ENCODE peak calls at places on chromosomes 12 and 14, in eight cellular contexts. A is ovary, I is T-helper 1 cell, T is Ammon's horn, Q is body of pancreas, Z is KBM-7, F is hypothalamus, P is NCI-H2171. H is an unnamed sample.

GRCh38 chr12:131415781-131416180 is 295.1 kb upstream of the SFSWAP start:
- DNase-seq in A (no peak), P (peak), F (no peak), I (no peak), Z (peak), Q (no peak), T (no peak), H (no peak)

GRCh38 chr12:25797335-25797863 is 161.1 kb upstream of the RASSF8 start:
- DNase-seq in F (no peak), I (no peak), Z (no peak), T (no peak), A (no peak), Q (no peak), P (no peak), H (no peak)

GRCh38 chr14:23103581-23103980 is 1.2 kb downstream of the CIROP start:
- DNase-seq in T (no peak), I (no peak), A (no peak), P (no peak), Q (no peak), F (no peak), Z (no peak), H (no peak)

GRCh38 chr12:131388164-131388795 is 322.6 kb upstream of the SFSWAP start:
- DNase-seq in Q (no peak), A (no peak), T (peak), I (no peak), P (peak), F (no peak), Z (no peak), H (no peak)

GRCh38 chr12:51896236-51896635 is 8.3 kb downstream of the ANKRD33 start:
- DNase-seq in P (no peak), Z (no peak), A (no peak), I (no peak), T (no peak), Q (no peak), F (no peak), H (no peak)

GRCh38 chr14:75295061-75295461 is 16.4 kb downstream of the FOS start:
- DNase-seq in P (no peak), T (no peak), A (peak), I (no peak), Z (no peak), F (no peak), Q (peak), H (no peak)

GRCh38 chr12:94020335-94020734 is 128.0 kb upstream of the PLXNC1 start:
- DNase-seq in F (no peak), P (peak), T (no peak), I (no peak), A (no peak), Z (no peak), Q (no peak), H (no peak)

GRCh38 chr12:55687746-55688145 is 20.0 kb downstream of the ITGA7 start:
- DNase-seq in Q (no peak), I (no peak), Z (no peak), F (no peak), A (no peak), T (no peak), P (no peak), H (no peak)

GRCh38 chr12:6567112-6567680 is 895 bp downstream of the NOP2 start:
- DNase-seq in A (no peak), I (no peak), P (no peak), Q (no peak), Z (peak), F (no peak), T (no peak), H (no peak)

GRCh38 chr14:61749264-61749663 is 13.0 kb upstream of the SNAPC1 start:
- DNase-seq in A (no peak), T (peak), Z (peak), Q (no peak), P (no peak), I (no peak), F (no peak), H (no peak)

GRCh38 chr14:61699092-61699491 is 3.8 kb downstream of the HIF1A start:
- DNase-seq in F (no peak), P (no peak), T (no peak), I (no peak), Q (no peak), A (no peak), Z (no peak), H (no peak)

GRCh38 chr12:94689002-94689645 is 38.8 kb upstream of the TMCC3 start:
- DNase-seq in Q (no peak), I (no peak), T (peak), P (no peak), Z (no peak), A (no peak), F (no peak), H (no peak)

GRCh38 chr12:70885952-70886351 is 34.6 kb downstream of the PTPRR start:
- DNase-seq in Q (no peak), A (no peak), T (peak), F (no peak), I (no peak), P (no peak), Z (no peak), H (no peak)

GRCh38 chr12:125470838-125471775 is 405.9 kb downstream of the AACS start:
- DNase-seq in F (no peak), I (no peak), T (no peak), Q (no peak), Z (no peak), A (no peak), P (no peak), H (no peak)

GRCh38 chr14:72800848-72801370 is 93.0 kb downstream of the DPF3 start:
- DNase-seq in Q (no peak), F (no peak), Z (no peak), I (no peak), P (no peak), T (no peak), A (no peak), H (no peak)

GRCh38 chr14:106789318-106789717 is 1262.9 kb downstream of the TMEM121 start:
- DNase-seq in F (no peak), A (no peak), T (no peak), I (no peak), Q (no peak), Z (peak), P (no peak), H (no peak)

GRCh38 chr12:32533971-32534590 is 134.7 kb downstream of the FGD4 start:
- DNase-seq in Q (peak), I (no peak), P (no peak), T (peak), A (no peak), F (no peak), Z (no peak), H (no peak)

GRCh38 chr12:1880153-1880845 is 38.2 kb downstream of the CACNA2D4 start:
- DNase-seq in Q (no peak), T (no peak), Z (no peak), I (no peak), A (no peak), P (no peak), F (no peak), H (no peak)

GRCh38 chr14:100102156-100102785 is 37.0 kb downstream of the EVL start:
- DNase-seq in Q (no peak), I (no peak), A (no peak), T (no peak), F (no peak), P (no peak), Z (no peak), H (peak)

GRCh38 chr14:39739796-39740195 is 307.6 kb upstream of the FBXO33 start:
- DNase-seq in I (no peak), A (no peak), P (no peak), T (peak), Q (no peak), F (no peak), Z (no peak), H (no peak)

GRCh38 chr12:121647-122046 is 55.1 kb downstream of the IQSEC3 start:
- DNase-seq in I (no peak), Z (no peak), P (no peak), T (no peak), A (no peak), F (no peak), Q (no peak), H (no peak)

GRCh38 chr12:5272061-5272820 is 159.7 kb upstream of the NTF3 start:
- DNase-seq in A (no peak), T (no peak), Q (no peak), P (no peak), F (no peak), I (no peak), Z (no peak), H (no peak)

GRCh38 chr12:25195056-25195971 is at the start of the genes DNAI7 and ETFRF1:
- DNase-seq in F (peak), A (peak), Z (peak), I (peak), Q (peak), T (peak), P (peak), H (peak)

GRCh38 chr12:4052691-4053090 is 179.5 kb upstream of the PARP11 start:
- DNase-seq in A (no peak), F (no peak), Q (no peak), I (no peak), Z (no peak), T (no peak), P (no peak), H (no peak)

GRCh38 chr12:81208193-81208946 is 130.5 kb downstream of the ACSS3 start:
- DNase-seq in T (no peak), Q (no peak), A (no peak), I (no peak), F (no peak), P (no peak), Z (no peak), H (no peak)

GRCh38 chr12:53235164-53235563 is 3.2 kb upstream of the RARG start:
- DNase-seq in P (no peak), T (no peak), F (no peak), Q (no peak), A (no peak), Z (no peak), I (no peak), H (no peak)

GRCh38 chr12:75087656-75088055 is 122.0 kb downstream of the KCNC2 start:
- DNase-seq in Q (no peak), I (no peak), F (no peak), A (no peak), T (no peak), P (no peak), Z (no peak), H (no peak)

GRCh38 chr12:106025129-106025528 is 113.6 kb downstream of the NUAK1 start:
- DNase-seq in F (no peak), T (no peak), A (no peak), I (no peak), Q (no peak), P (no peak), Z (no peak), H (no peak)

GRCh38 chr12:85273411-85274075 is 6.5 kb upstream of the ALX1 start:
- DNase-seq in I (no peak), T (no peak), Z (no peak), Q (no peak), F (no peak), A (peak), P (no peak), H (no peak)

GRCh38 chr14:94471045-94471444 is 5.0 kb downstream of the SERPINA9 start:
- DNase-seq in Z (no peak), Q (no peak), T (no peak), A (no peak), I (no peak), P (no peak), F (no peak), H (no peak)

GRCh38 chr14:51821822-51822221 is 38.6 kb upstream of the GNG2 start:
- DNase-seq in I (no peak), Z (no peak), P (no peak), A (no peak), Q (no peak), T (no peak), F (no peak), H (no peak)

GRCh38 chr14:36700656-36701055 is 39.0 kb downstream of the PAX9 start:
- DNase-seq in A (no peak), Q (no peak), P (no peak), I (no peak), T (no peak), Z (no peak), F (no peak), H (no peak)

GRCh38 chr12:77861317-77861716 is 30.6 kb downstream of the NAV3 start:
- DNase-seq in Q (no peak), Z (no peak), F (no peak), A (no peak), T (no peak), I (no peak), P (peak), H (no peak)

GRCh38 chr12:23204933-23205778 is 580.2 kb downstream of the ETNK1 start:
- DNase-seq in Q (peak), A (no peak), Z (peak), P (peak), F (no peak), I (no peak), T (peak), H (peak)